ENCODE peak calls at places on chromosomes 7 and 10, in nine cellular contexts. L is A549, S is HCT116, X is stomach, C is H1, Q is endothelial cell of umbilical vein, A is heart left ventricle, E is spleen, P is prostate gland. F is an unnamed sample.

GRCh38 chr7:9752033-9752432 is 1221.6 kb upstream of the PHF14 start:
- DNase-seq in P (no peak), Q (no peak), C (no peak), X (no peak), S (no peak), A (no peak), E (no peak), L (no peak), F (no peak)

GRCh38 chr10:97640868-97641811 is 669 bp downstream of the PI4K2A start:
- DNase-seq in C (no peak), A (peak), L (no peak), Q (peak), P (peak), E (peak), S (no peak), X (no peak), F (peak)

GRCh38 chr7:129210256-129210988 is 14.4 kb upstream of the AHCYL2 start:
- DNase-seq in L (peak), X (peak), C (peak), P (peak), A (peak), S (no peak), E (peak), Q (peak), F (peak)

GRCh38 chr7:87220734-87221215 is 1.2 kb upstream of the TMEM243 start:
- DNase-seq in X (no peak), S (no peak), L (peak), E (no peak), A (no peak), Q (no peak), C (no peak), P (peak), F (no peak)

GRCh38 chr10:122844146-122844545 is 1.5 kb downstream of the CUZD1 start:
- DNase-seq in C (no peak), L (no peak), S (no peak), A (no peak), E (no peak), P (no peak), Q (no peak), X (no peak), F (no peak)

GRCh38 chr10:91681361-91682276 is 48.7 kb upstream of the PPP1R3C start:
- DNase-seq in L (no peak), Q (no peak), P (no peak), A (peak), S (no peak), C (no peak), E (no peak), X (no peak), F (no peak)

GRCh38 chr10:86970152-86970886 is 2.0 kb downstream of the ADIRF start:
- DNase-seq in S (peak), E (peak), P (peak), C (no peak), Q (no peak), X (peak), A (peak), L (no peak), F (peak)

GRCh38 chr10:59894114-59894513 is 12.2 kb downstream of the CCDC6 start:
- DNase-seq in L (no peak), S (no peak), E (no peak), X (peak), A (peak), Q (no peak), P (peak), C (no peak), F (no peak)

DNA sequence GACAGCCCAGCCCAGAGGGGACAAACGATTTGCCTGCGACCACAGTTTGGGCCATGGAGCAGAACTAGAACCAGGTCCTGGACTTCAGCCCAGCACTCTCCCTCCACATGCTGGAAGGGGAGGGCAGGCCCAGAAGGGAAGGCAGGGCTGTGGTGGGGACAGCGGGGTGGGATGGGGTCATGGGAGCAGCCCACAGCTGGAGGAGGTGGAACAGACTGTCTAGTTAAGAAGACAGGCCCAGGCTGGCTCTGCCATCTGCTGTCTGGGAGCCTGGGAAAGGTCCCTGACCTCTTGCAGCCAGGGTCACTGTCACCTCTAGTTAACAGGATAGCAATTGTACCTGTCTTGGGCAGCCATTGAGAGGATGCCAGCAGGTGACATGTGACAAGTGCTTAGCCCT is 36.8 kb upstream of the CHST15 start:
- DNase-seq in Q (no peak), E (no peak), X (no peak), A (no peak), P (no peak), S (no peak), L (no peak), C (no peak), F (no peak)
- TF ChIP-seq POLR2A in Q (no peak), E (no peak), X (no peak), A (no peak), P (no peak), S (no peak), L (no peak), C (no peak), F (no peak)

GRCh38 chr10:130037169-130037661 is 73.1 kb upstream of the EBF3 start:
- DNase-seq in Q (no peak), S (no peak), E (peak), P (no peak), X (no peak), C (no peak), A (no peak), L (no peak), F (no peak)

GRCh38 chr10:130039141-130039540 is 71.5 kb downstream of the C10orf143 start:
- DNase-seq in X (no peak), P (no peak), S (no peak), Q (no peak), A (no peak), C (no peak), L (no peak), E (no peak), F (no peak)

GRCh38 chr10:130038019-130038555 is 72.5 kb downstream of the C10orf143 start:
- DNase-seq in P (no peak), A (no peak), L (no peak), Q (no peak), X (no peak), C (no peak), S (no peak), E (no peak), F (no peak)

GRCh38 chr10:130038611-130039109 is 72.0 kb downstream of the C10orf143 start:
- DNase-seq in S (no peak), L (no peak), E (no peak), A (no peak), C (no peak), X (no peak), Q (no peak), P (no peak), F (no peak)

DNA sequence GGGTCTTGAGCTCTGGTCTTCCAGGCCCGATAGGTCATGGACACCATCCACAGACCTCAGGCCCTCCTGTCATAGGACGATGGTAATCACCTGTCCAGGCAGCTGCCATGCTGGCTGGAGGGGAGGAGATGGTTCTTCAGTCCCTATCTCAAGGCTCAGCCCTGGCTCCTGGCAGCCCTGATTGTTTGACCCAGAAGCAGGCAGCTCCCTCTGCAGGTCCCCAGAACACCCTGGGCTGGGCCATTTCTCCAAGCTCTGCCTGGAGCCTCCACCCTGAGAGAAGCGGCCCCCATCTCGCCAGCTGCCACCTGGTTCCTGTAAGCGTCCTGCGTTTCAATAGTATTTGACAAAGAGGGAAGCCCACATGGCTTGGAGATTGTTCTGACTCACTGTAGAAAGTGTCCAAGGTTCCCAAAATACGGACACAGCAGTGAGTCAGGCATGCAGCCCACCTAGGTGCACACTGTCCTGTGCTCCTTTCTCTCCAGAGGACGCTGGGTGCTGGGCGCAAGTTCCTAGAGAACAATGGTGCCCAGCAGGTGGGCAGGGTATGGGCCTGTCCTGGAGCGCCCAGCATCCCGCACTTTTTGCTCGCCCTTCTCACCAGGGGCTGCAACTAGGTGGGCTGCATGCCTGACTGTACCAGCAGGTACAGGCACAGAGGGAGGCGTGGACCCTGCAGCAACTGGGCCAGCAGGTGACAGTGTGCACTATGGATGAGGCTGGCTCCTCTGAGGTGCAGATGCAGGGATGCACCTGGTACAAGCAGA is 72.4 kb upstream of the EBF3 start:
- DNase-seq in L (no peak), E (peak), A (no peak), P (no peak), Q (no peak), X (no peak), S (no peak), C (no peak), F (no peak)
- TF ChIP-seq CTCF in L (no peak), E (no peak), A (no peak), P (no peak), Q (no peak), X (no peak), S (no peak), C (no peak), F (peak)

DNA sequence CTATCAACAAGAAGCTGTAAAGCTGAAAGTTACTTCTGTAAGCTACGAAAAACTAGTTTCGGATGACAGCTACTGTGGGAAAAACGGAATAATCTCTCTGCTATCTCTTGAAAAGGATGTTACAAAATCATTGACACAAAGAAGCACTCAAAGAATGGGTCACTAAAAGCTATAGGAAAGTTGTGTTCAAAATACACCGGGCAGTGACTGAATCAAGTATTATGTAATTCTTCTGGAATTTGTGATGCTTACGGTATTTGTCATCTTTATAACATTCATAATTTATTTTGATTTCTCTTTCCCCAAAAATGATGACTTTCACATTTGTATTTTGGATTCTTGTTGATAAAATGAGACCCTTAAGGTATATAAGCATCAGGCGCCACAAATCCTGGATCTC is 112.1 kb upstream of the KLF6 start:
- DNase-seq in L (peak), X (no peak), P (no peak), S (no peak), C (no peak), Q (peak), A (no peak), E (no peak), F (no peak)
- H3K4me3 ChIP-seq in L (no peak), X (no peak), P (no peak), S (no peak), C (no peak), Q (no peak), A (no peak), E (no peak), F (no peak)

GRCh38 chr10:71396714-71397339 is at the start of gene CDH23:
- DNase-seq in S (no peak), A (peak), X (peak), L (peak), E (no peak), Q (no peak), C (no peak), P (peak), F (no peak)
- TF ChIP-seq POLR2A in S (no peak), A (no peak), X (no peak), L (peak), E (no peak), Q (no peak), C (no peak), P (no peak), F (no peak)

DNA sequence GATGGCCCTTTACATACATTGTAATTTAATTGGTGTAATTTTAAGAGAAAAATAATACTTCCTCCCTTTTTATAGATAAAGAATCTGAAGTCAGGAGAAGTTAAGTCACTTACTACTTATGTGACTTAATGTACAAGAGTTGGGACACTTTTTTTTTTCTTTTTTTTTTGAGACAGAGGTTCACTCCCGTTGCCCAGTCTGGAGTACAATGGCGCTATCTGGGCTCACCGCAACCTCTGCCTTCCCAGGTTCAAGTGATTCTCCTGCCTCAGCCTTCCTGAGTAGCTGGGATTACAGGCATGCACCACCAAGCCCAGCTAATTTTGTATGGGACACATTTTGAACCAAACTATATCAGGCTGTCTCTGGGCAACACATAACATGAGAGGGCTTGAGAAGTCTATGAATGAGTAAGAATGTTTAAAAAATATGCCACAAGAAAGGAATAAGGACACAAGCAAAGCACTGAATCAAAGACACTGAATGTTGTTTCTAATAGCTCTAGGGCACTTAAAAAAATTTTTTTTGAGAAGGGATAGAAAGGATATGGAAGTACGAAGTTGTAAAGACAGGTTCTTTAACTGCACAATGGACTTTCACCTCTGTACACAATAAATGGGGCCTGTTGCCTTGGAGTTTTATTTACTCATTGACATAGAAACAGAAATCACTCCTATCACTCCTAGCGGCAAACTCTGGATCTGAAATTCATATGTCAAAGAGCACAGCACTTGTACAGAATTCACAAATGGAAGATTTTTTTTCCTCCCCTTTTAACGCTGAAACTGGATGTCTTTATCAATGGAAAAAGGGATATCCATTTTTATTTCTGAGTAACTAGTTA is 18.5 kb downstream of the NT5C3A start:
- DNase-seq in Q (no peak), S (no peak), A (no peak), L (peak), X (no peak), E (no peak), C (no peak), P (peak), F (no peak)
- TF ChIP-seq CTCF in Q (no peak), S (no peak), A (peak), L (peak), X (no peak), E (no peak), C (no peak), P (peak), F (no peak)